ENCODE peak calls at places on chromosomes 6 and 20, in ten cellular contexts. One of them, this sample, is unnamed.

GRCh38 chr6:169862464-169863148 is 111.2 kb downstream of the ERMARD start:
- DNase-seq in stomach: peak; percentile 22
- DNase-seq in pancreas: no peak
- DNase-seq in HCT116: no peak
- DNase-seq in endothelial cell of umbilical vein: no peak
- DNase-seq in tibial nerve: no peak
- DNase-seq in gastrocnemius medialis: no peak
- DNase-seq in hepatocyte: no peak
- DNase-seq in keratinocyte: no peak
- DNase-seq in cardiac muscle cell: no peak
- DNase-seq in this sample: no peak

GRCh38 chr6:166477647-166478365 is 95.1 kb upstream of the MPC1 start:
- DNase-seq in stomach: no peak
- DNase-seq in pancreas: no peak
- DNase-seq in HCT116: no peak
- DNase-seq in endothelial cell of umbilical vein: no peak
- DNase-seq in tibial nerve: no peak
- DNase-seq in gastrocnemius medialis: no peak
- DNase-seq in hepatocyte: no peak
- DNase-seq in keratinocyte: no peak
- DNase-seq in cardiac muscle cell: no peak
- DNase-seq in this sample: no peak

GRCh38 chr6:105135056-105135455 is 44.8 kb downstream of the POPDC3 start:
- DNase-seq in stomach: no peak
- DNase-seq in pancreas: no peak
- DNase-seq in HCT116: no peak
- DNase-seq in endothelial cell of umbilical vein: peak; percentile 14
- DNase-seq in tibial nerve: no peak
- DNase-seq in gastrocnemius medialis: peak; percentile 15
- DNase-seq in hepatocyte: no peak
- DNase-seq in keratinocyte: no peak
- DNase-seq in cardiac muscle cell: peak; percentile 59
- DNase-seq in this sample: no peak

GRCh38 chr6:169250660-169251059 is 3.0 kb downstream of the THBS2 start:
- DNase-seq in stomach: peak; percentile 21
- DNase-seq in pancreas: no peak
- DNase-seq in HCT116: peak; percentile 23
- DNase-seq in endothelial cell of umbilical vein: no peak
- DNase-seq in tibial nerve: no peak
- DNase-seq in gastrocnemius medialis: no peak
- DNase-seq in hepatocyte: no peak
- DNase-seq in keratinocyte: peak; percentile 78
- DNase-seq in cardiac muscle cell: no peak
- DNase-seq in this sample: peak; percentile 44

GRCh38 chr6:69866351-69867074 is at the start of gene COL19A1:
- DNase-seq in stomach: no peak
- DNase-seq in pancreas: peak; percentile 33
- DNase-seq in HCT116: no peak
- DNase-seq in endothelial cell of umbilical vein: peak; percentile 21
- DNase-seq in tibial nerve: no peak
- DNase-seq in gastrocnemius medialis: no peak
- DNase-seq in hepatocyte: peak; percentile 35
- DNase-seq in keratinocyte: no peak
- DNase-seq in cardiac muscle cell: peak; percentile 51
- DNase-seq in this sample: no peak

GRCh38 chr6:79525272-79526100 is 11.7 kb downstream of the LCA5 start:
- DNase-seq in stomach: no peak
- DNase-seq in pancreas: peak; percentile 77
- DNase-seq in HCT116: no peak
- DNase-seq in endothelial cell of umbilical vein: no peak
- DNase-seq in tibial nerve: peak; percentile 38
- DNase-seq in gastrocnemius medialis: no peak
- DNase-seq in hepatocyte: peak; percentile 66
- DNase-seq in keratinocyte: no peak
- DNase-seq in cardiac muscle cell: peak; percentile 5
- DNase-seq in this sample: peak; percentile 55

GRCh38 chr20:35641743-35642142 is 23.0 kb downstream of the CPNE1 start:
- DNase-seq in stomach: no peak
- DNase-seq in pancreas: no peak
- DNase-seq in HCT116: no peak
- DNase-seq in endothelial cell of umbilical vein: no peak
- DNase-seq in tibial nerve: no peak
- DNase-seq in gastrocnemius medialis: no peak
- DNase-seq in hepatocyte: no peak
- DNase-seq in keratinocyte: no peak
- DNase-seq in cardiac muscle cell: no peak
- DNase-seq in this sample: no peak

GRCh38 chr20:63045991-63046390 is 39.2 kb upstream of the BHLHE23 start:
- DNase-seq in stomach: no peak
- DNase-seq in pancreas: no peak
- DNase-seq in HCT116: no peak
- DNase-seq in endothelial cell of umbilical vein: no peak
- DNase-seq in tibial nerve: no peak
- DNase-seq in gastrocnemius medialis: no peak
- DNase-seq in hepatocyte: no peak
- DNase-seq in keratinocyte: no peak
- DNase-seq in cardiac muscle cell: no peak
- DNase-seq in this sample: no peak

GRCh38 chr6:130547723-130548122 is 181.9 kb downstream of the TMEM200A start:
- DNase-seq in stomach: no peak
- DNase-seq in pancreas: no peak
- DNase-seq in HCT116: no peak
- DNase-seq in endothelial cell of umbilical vein: no peak
- DNase-seq in tibial nerve: no peak
- DNase-seq in gastrocnemius medialis: no peak
- DNase-seq in hepatocyte: no peak
- DNase-seq in keratinocyte: no peak
- DNase-seq in cardiac muscle cell: no peak
- DNase-seq in this sample: no peak

GRCh38 chr20:49768204-49769124 is 44.2 kb upstream of the SLC9A8 start:
- DNase-seq in stomach: peak; percentile 73
- DNase-seq in pancreas: peak; percentile 63
- DNase-seq in HCT116: no peak
- DNase-seq in endothelial cell of umbilical vein: peak; percentile 92
- DNase-seq in tibial nerve: peak; percentile 41
- DNase-seq in gastrocnemius medialis: peak; percentile 70
- DNase-seq in hepatocyte: peak; percentile 79
- DNase-seq in keratinocyte: no peak
- DNase-seq in cardiac muscle cell: no peak
- DNase-seq in this sample: peak; percentile 89

GRCh38 chr20:61558726-61559125 is 306.7 kb downstream of the CDH4 start:
- DNase-seq in stomach: no peak
- DNase-seq in pancreas: no peak
- DNase-seq in HCT116: no peak
- DNase-seq in endothelial cell of umbilical vein: no peak
- DNase-seq in tibial nerve: no peak
- DNase-seq in gastrocnemius medialis: no peak
- DNase-seq in hepatocyte: no peak
- DNase-seq in keratinocyte: no peak
- DNase-seq in cardiac muscle cell: no peak
- DNase-seq in this sample: peak; percentile 28

GRCh38 chr6:149248688-149249369 is 68.7 kb upstream of the TAB2 start:
- DNase-seq in stomach: no peak
- DNase-seq in pancreas: no peak
- DNase-seq in HCT116: peak; percentile 21
- DNase-seq in endothelial cell of umbilical vein: no peak
- DNase-seq in tibial nerve: no peak
- DNase-seq in gastrocnemius medialis: no peak
- DNase-seq in hepatocyte: peak; percentile 58
- DNase-seq in keratinocyte: no peak
- DNase-seq in cardiac muscle cell: peak; percentile 33
- DNase-seq in this sample: no peak

GRCh38 chr20:51611625-51611890 is 69.0 kb upstream of the NFATC2 start:
- DNase-seq in stomach: no peak
- DNase-seq in pancreas: no peak
- DNase-seq in HCT116: no peak
- DNase-seq in endothelial cell of umbilical vein: no peak
- DNase-seq in tibial nerve: no peak
- DNase-seq in gastrocnemius medialis: no peak
- DNase-seq in hepatocyte: no peak
- DNase-seq in keratinocyte: no peak
- DNase-seq in cardiac muscle cell: no peak
- DNase-seq in this sample: no peak

GRCh38 chr6:154567695-154568220 is 57.3 kb upstream of the CNKSR3 start:
- DNase-seq in stomach: no peak
- DNase-seq in pancreas: no peak
- DNase-seq in HCT116: no peak
- DNase-seq in endothelial cell of umbilical vein: no peak
- DNase-seq in tibial nerve: no peak
- DNase-seq in gastrocnemius medialis: no peak
- DNase-seq in hepatocyte: no peak
- DNase-seq in keratinocyte: no peak
- DNase-seq in cardiac muscle cell: no peak
- DNase-seq in this sample: no peak

GRCh38 chr6:33427585-33428218 is 7.8 kb downstream of the SYNGAP1 start:
- DNase-seq in stomach: peak; percentile 67
- DNase-seq in pancreas: peak; percentile 58
- DNase-seq in HCT116: no peak
- DNase-seq in endothelial cell of umbilical vein: peak; percentile 21
- DNase-seq in tibial nerve: peak; percentile 36
- DNase-seq in gastrocnemius medialis: no peak
- DNase-seq in hepatocyte: peak; percentile 76
- DNase-seq in keratinocyte: no peak
- DNase-seq in cardiac muscle cell: peak; percentile 75
- DNase-seq in this sample: no peak

GRCh38 chr6:33428219-33428890 is 8.5 kb downstream of the SYNGAP1 start:
- DNase-seq in stomach: no peak
- DNase-seq in pancreas: no peak
- DNase-seq in HCT116: no peak
- DNase-seq in endothelial cell of umbilical vein: peak; percentile 36
- DNase-seq in tibial nerve: no peak
- DNase-seq in gastrocnemius medialis: no peak
- DNase-seq in hepatocyte: peak; percentile 67
- DNase-seq in keratinocyte: peak; percentile 58
- DNase-seq in cardiac muscle cell: peak; percentile 24
- DNase-seq in this sample: no peak

GRCh38 chr6:33429745-33430042 is 9.8 kb downstream of the SYNGAP1 start:
- DNase-seq in stomach: no peak
- DNase-seq in pancreas: no peak
- DNase-seq in HCT116: no peak
- DNase-seq in endothelial cell of umbilical vein: no peak
- DNase-seq in tibial nerve: no peak
- DNase-seq in gastrocnemius medialis: no peak
- DNase-seq in hepatocyte: no peak
- DNase-seq in keratinocyte: no peak
- DNase-seq in cardiac muscle cell: no peak
- DNase-seq in this sample: no peak

GRCh38 chr6:33430334-33430733 is 10.5 kb downstream of the SYNGAP1 start:
- DNase-seq in stomach: no peak
- DNase-seq in pancreas: no peak
- DNase-seq in HCT116: no peak
- DNase-seq in endothelial cell of umbilical vein: no peak
- DNase-seq in tibial nerve: no peak
- DNase-seq in gastrocnemius medialis: no peak
- DNase-seq in hepatocyte: no peak
- DNase-seq in keratinocyte: no peak
- DNase-seq in cardiac muscle cell: no peak
- DNase-seq in this sample: no peak

DNA sequence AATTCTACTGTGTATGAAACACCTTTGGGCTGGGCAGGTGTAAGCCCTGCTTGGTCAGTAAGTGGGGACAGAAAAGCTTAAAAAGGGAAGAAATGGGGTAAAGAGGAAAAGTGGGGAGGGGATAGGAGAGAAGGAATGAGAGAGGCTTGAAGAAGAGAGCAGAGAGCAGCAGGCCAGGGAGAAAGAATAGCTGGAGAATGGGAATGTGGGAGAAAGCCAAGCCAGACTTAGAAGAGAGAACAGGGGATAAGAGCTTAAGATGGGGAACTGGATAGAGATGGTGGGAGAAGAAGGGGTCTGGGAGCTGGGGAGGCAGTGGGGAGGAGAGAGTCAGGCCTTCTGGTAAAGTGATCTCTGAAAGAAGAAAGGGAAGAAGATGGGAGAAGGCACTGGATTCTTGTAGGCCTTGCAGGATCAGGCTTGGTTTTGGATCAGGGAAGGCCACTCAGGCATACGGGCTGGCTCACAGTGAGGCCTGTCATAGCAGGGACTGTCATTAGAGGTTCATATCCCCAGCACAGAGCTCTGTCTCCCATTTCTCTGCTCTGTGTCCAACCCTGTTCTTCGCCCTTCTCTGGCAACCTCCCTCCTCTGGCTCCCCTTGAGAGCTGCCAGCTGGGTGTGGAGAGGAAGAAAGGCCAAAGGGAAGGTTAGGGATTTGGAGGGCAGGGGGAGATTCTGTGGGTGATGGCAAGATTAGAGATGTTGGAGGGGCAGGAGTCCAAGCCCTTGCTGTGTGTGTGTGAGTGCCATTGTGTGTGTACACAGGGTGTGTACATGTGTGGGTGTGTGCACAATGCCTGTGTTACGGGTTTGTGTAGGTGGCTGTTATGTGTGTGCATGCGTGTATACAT is 9.3 kb downstream of the SYNGAP1 start:
- DNase-seq in stomach: no peak
- DNase-seq in pancreas: no peak
- DNase-seq in HCT116: no peak
- DNase-seq in endothelial cell of umbilical vein: no peak
- DNase-seq in tibial nerve: no peak
- DNase-seq in gastrocnemius medialis: no peak
- DNase-seq in hepatocyte: no peak
- DNase-seq in keratinocyte: no peak
- DNase-seq in cardiac muscle cell: no peak
- DNase-seq in this sample: no peak
- H3K4me3 ChIP-seq in stomach: peak overlapping the region; percentile 58
- H3K4me3 ChIP-seq in pancreas: no peak overlapping the region
- H3K4me3 ChIP-seq in HCT116: no peak overlapping the region
- H3K4me3 ChIP-seq in endothelial cell of umbilical vein: no peak overlapping the region
- H3K4me3 ChIP-seq in tibial nerve: no peak overlapping the region
- H3K4me3 ChIP-seq in gastrocnemius medialis: no peak overlapping the region
- H3K4me3 ChIP-seq in hepatocyte: no peak overlapping the region
- H3K4me3 ChIP-seq in keratinocyte: no peak overlapping the region
- H3K4me3 ChIP-seq in cardiac muscle cell: peak overlapping the region; percentile 69
- H3K4me3 ChIP-seq in this sample: no peak overlapping the region

GRCh38 chr6:82348130-82348529 is 15.5 kb upstream of the TPBG start:
- DNase-seq in stomach: no peak
- DNase-seq in pancreas: no peak
- DNase-seq in HCT116: no peak
- DNase-seq in endothelial cell of umbilical vein: no peak
- DNase-seq in tibial nerve: no peak
- DNase-seq in gastrocnemius medialis: no peak
- DNase-seq in hepatocyte: no peak
- DNase-seq in keratinocyte: no peak
- DNase-seq in cardiac muscle cell: no peak
- DNase-seq in this sample: no peak
- TF ChIP-seq CTCF in stomach: no peak
- TF ChIP-seq CTCF in pancreas: no peak
- TF ChIP-seq CTCF in HCT116: peak; percentile 18
- TF ChIP-seq CTCF in endothelial cell of umbilical vein: no peak
- TF ChIP-seq CTCF in tibial nerve: no peak
- TF ChIP-seq CTCF in gastrocnemius medialis: no peak
- TF ChIP-seq CTCF in hepatocyte: no peak
- TF ChIP-seq CTCF in keratinocyte: no peak
- TF ChIP-seq CTCF in cardiac muscle cell: no peak
- TF ChIP-seq CTCF in this sample: no peak

GRCh38 chr20:39988991-39989390 is 700.0 kb downstream of the MAFB start:
- DNase-seq in stomach: no peak
- DNase-seq in pancreas: no peak
- DNase-seq in HCT116: no peak
- DNase-seq in endothelial cell of umbilical vein: no peak
- DNase-seq in tibial nerve: no peak
- DNase-seq in gastrocnemius medialis: no peak
- DNase-seq in hepatocyte: no peak
- DNase-seq in keratinocyte: no peak
- DNase-seq in cardiac muscle cell: no peak
- DNase-seq in this sample: no peak
- H3K36me3 ChIP-seq in stomach: no peaks in the 10 kb centered on the region
- H3K36me3 ChIP-seq in pancreas: no peaks in the 10 kb centered on the region
- H3K36me3 ChIP-seq in HCT116: no peaks in the 10 kb centered on the region
- H3K36me3 ChIP-seq in endothelial cell of umbilical vein: no peaks in the 10 kb centered on the region
- H3K36me3 ChIP-seq in tibial nerve: no peaks in the 10 kb centered on the region
- H3K36me3 ChIP-seq in gastrocnemius medialis: no peaks in the 10 kb centered on the region
- H3K36me3 ChIP-seq in hepatocyte: no peaks in the 10 kb centered on the region
- H3K36me3 ChIP-seq in keratinocyte: no peaks in the 10 kb centered on the region
- H3K36me3 ChIP-seq in cardiac muscle cell: no peaks in the 10 kb centered on the region
- H3K36me3 ChIP-seq in this sample: no peaks in the 10 kb centered on the region

GRCh38 chr6:135853227-135853626 is 1.7 kb downstream of the PDE7B start:
- DNase-seq in stomach: no peak
- DNase-seq in pancreas: no peak
- DNase-seq in HCT116: no peak
- DNase-seq in endothelial cell of umbilical vein: peak; percentile 33
- DNase-seq in tibial nerve: no peak
- DNase-seq in gastrocnemius medialis: no peak
- DNase-seq in hepatocyte: no peak
- DNase-seq in keratinocyte: no peak
- DNase-seq in cardiac muscle cell: no peak
- DNase-seq in this sample: no peak
- H3K4me3 ChIP-seq in stomach: peak overlapping the region; percentile 28
- H3K4me3 ChIP-seq in pancreas: no peak overlapping the region
- H3K4me3 ChIP-seq in HCT116: no peak overlapping the region
- H3K4me3 ChIP-seq in endothelial cell of umbilical vein: no peak overlapping the region
- H3K4me3 ChIP-seq in tibial nerve: peak overlapping the region; percentile 43
- H3K4me3 ChIP-seq in gastrocnemius medialis: peak overlapping the region; percentile 57
- H3K4me3 ChIP-seq in hepatocyte: peak overlapping the region; percentile 30
- H3K4me3 ChIP-seq in keratinocyte: no peak overlapping the region
- H3K4me3 ChIP-seq in cardiac muscle cell: no peak overlapping the region
- H3K4me3 ChIP-seq in this sample: no peak overlapping the region

This sample was measured in kidney epithelial cell.